ENCODE peak calls at places on chromosomes 16 and 17, in eight cellular contexts. One of them, this sample, is unnamed.

GRCh38 chr16:78535098-78535497 is 435.6 kb downstream of the WWOX start:
- DNase-seq in GM04503: no peak
- DNase-seq in T-cell: no peak
- DNase-seq in anterior cingulate cortex: no peak
- DNase-seq in HTR-8/SVneo: no peak
- DNase-seq in tibial nerve: no peak
- DNase-seq in stimulated activated CD4-positive, alpha-beta T cell treated with anti-CD3 and anti-CD28 coated beads, TNF-alpha, amount 100 ng/mL, for 1 hour: no peak
- DNase-seq in iPS-NIHi11: no peak
- DNase-seq in this sample: no peak

GRCh38 chr16:57077714-57078113 is 14.7 kb upstream of the CPNE2 start:
- DNase-seq in GM04503: no peak
- DNase-seq in T-cell: no peak
- DNase-seq in anterior cingulate cortex: no peak
- DNase-seq in HTR-8/SVneo: no peak
- DNase-seq in tibial nerve: no peak
- DNase-seq in stimulated activated CD4-positive, alpha-beta T cell treated with anti-CD3 and anti-CD28 coated beads, TNF-alpha, amount 100 ng/mL, for 1 hour: no peak
- DNase-seq in iPS-NIHi11: no peak
- DNase-seq in this sample: no peak

GRCh38 chr16:53084141-53084541 is 29.4 kb downstream of the CHD9 start:
- DNase-seq in GM04503: no peak
- DNase-seq in T-cell: no peak
- DNase-seq in anterior cingulate cortex: no peak
- DNase-seq in HTR-8/SVneo: no peak
- DNase-seq in tibial nerve: no peak
- DNase-seq in stimulated activated CD4-positive, alpha-beta T cell treated with anti-CD3 and anti-CD28 coated beads, TNF-alpha, amount 100 ng/mL, for 1 hour: no peak
- DNase-seq in iPS-NIHi11: no peak
- DNase-seq in this sample: no peak

GRCh38 chr17:78956254-78956653 is 23.5 kb downstream of the LGALS3BP start:
- DNase-seq in GM04503: no peak
- DNase-seq in T-cell: no peak
- DNase-seq in anterior cingulate cortex: no peak
- DNase-seq in HTR-8/SVneo: no peak
- DNase-seq in tibial nerve: no peak
- DNase-seq in stimulated activated CD4-positive, alpha-beta T cell treated with anti-CD3 and anti-CD28 coated beads, TNF-alpha, amount 100 ng/mL, for 1 hour: no peak
- DNase-seq in iPS-NIHi11: no peak
- DNase-seq in this sample: no peak

GRCh38 chr16:83954577-83955016 is 1.6 kb downstream of the OSGIN1 start:
- DNase-seq in GM04503: peak
- DNase-seq in T-cell: no peak
- DNase-seq in anterior cingulate cortex: no peak
- DNase-seq in HTR-8/SVneo: peak
- DNase-seq in tibial nerve: peak
- DNase-seq in stimulated activated CD4-positive, alpha-beta T cell treated with anti-CD3 and anti-CD28 coated beads, TNF-alpha, amount 100 ng/mL, for 1 hour: no peak
- DNase-seq in iPS-NIHi11: no peak
- DNase-seq in this sample: peak

GRCh38 chr17:83099570-83100181 is 20.3 kb downstream of the METRNL start:
- DNase-seq in GM04503: no peak
- DNase-seq in T-cell: no peak
- DNase-seq in anterior cingulate cortex: no peak
- DNase-seq in HTR-8/SVneo: no peak
- DNase-seq in tibial nerve: no peak
- DNase-seq in stimulated activated CD4-positive, alpha-beta T cell treated with anti-CD3 and anti-CD28 coated beads, TNF-alpha, amount 100 ng/mL, for 1 hour: no peak
- DNase-seq in iPS-NIHi11: no peak
- DNase-seq in this sample: no peak

GRCh38 chr16:29126057-29126494 is 141.2 kb downstream of the LAT start:
- DNase-seq in GM04503: no peak
- DNase-seq in T-cell: no peak
- DNase-seq in anterior cingulate cortex: no peak
- DNase-seq in HTR-8/SVneo: no peak
- DNase-seq in tibial nerve: no peak
- DNase-seq in stimulated activated CD4-positive, alpha-beta T cell treated with anti-CD3 and anti-CD28 coated beads, TNF-alpha, amount 100 ng/mL, for 1 hour: no peak
- DNase-seq in iPS-NIHi11: no peak
- DNase-seq in this sample: no peak

GRCh38 chr17:40921026-40921425 is 16.4 kb downstream of the KRT23 start:
- DNase-seq in GM04503: no peak
- DNase-seq in T-cell: no peak
- DNase-seq in anterior cingulate cortex: no peak
- DNase-seq in HTR-8/SVneo: no peak
- DNase-seq in tibial nerve: no peak
- DNase-seq in stimulated activated CD4-positive, alpha-beta T cell treated with anti-CD3 and anti-CD28 coated beads, TNF-alpha, amount 100 ng/mL, for 1 hour: no peak
- DNase-seq in iPS-NIHi11: no peak
- DNase-seq in this sample: no peak

GRCh38 chr16:630024-630814 is 566 bp upstream of the WFIKKN1 start:
- DNase-seq in GM04503: no peak
- DNase-seq in T-cell: no peak
- DNase-seq in anterior cingulate cortex: no peak
- DNase-seq in HTR-8/SVneo: no peak
- DNase-seq in tibial nerve: no peak
- DNase-seq in stimulated activated CD4-positive, alpha-beta T cell treated with anti-CD3 and anti-CD28 coated beads, TNF-alpha, amount 100 ng/mL, for 1 hour: no peak
- DNase-seq in iPS-NIHi11: peak
- DNase-seq in this sample: no peak

GRCh38 chr17:8890671-8891070 is 23.2 kb upstream of the PIK3R6 start:
- DNase-seq in GM04503: no peak
- DNase-seq in T-cell: no peak
- DNase-seq in anterior cingulate cortex: no peak
- DNase-seq in HTR-8/SVneo: no peak
- DNase-seq in tibial nerve: no peak
- DNase-seq in stimulated activated CD4-positive, alpha-beta T cell treated with anti-CD3 and anti-CD28 coated beads, TNF-alpha, amount 100 ng/mL, for 1 hour: no peak
- DNase-seq in iPS-NIHi11: no peak
- DNase-seq in this sample: no peak

GRCh38 chr17:7548585-7549400 is at the start of gene TNFSF12:
- DNase-seq in GM04503: no peak
- DNase-seq in T-cell: peak
- DNase-seq in anterior cingulate cortex: peak
- DNase-seq in HTR-8/SVneo: no peak
- DNase-seq in tibial nerve: peak
- DNase-seq in stimulated activated CD4-positive, alpha-beta T cell treated with anti-CD3 and anti-CD28 coated beads, TNF-alpha, amount 100 ng/mL, for 1 hour: no peak
- DNase-seq in iPS-NIHi11: peak
- DNase-seq in this sample: peak

GRCh38 chr16:12231666-12232065 is 255.1 kb downstream of the SNX29 start:
- DNase-seq in GM04503: peak
- DNase-seq in T-cell: no peak
- DNase-seq in anterior cingulate cortex: no peak
- DNase-seq in HTR-8/SVneo: no peak
- DNase-seq in tibial nerve: no peak
- DNase-seq in stimulated activated CD4-positive, alpha-beta T cell treated with anti-CD3 and anti-CD28 coated beads, TNF-alpha, amount 100 ng/mL, for 1 hour: no peak
- DNase-seq in iPS-NIHi11: no peak
- DNase-seq in this sample: no peak

GRCh38 chr17:74431568-74432483 is at the start of gene GPRC5C:
- DNase-seq in GM04503: no peak
- DNase-seq in T-cell: peak
- DNase-seq in anterior cingulate cortex: peak
- DNase-seq in HTR-8/SVneo: peak
- DNase-seq in tibial nerve: peak
- DNase-seq in stimulated activated CD4-positive, alpha-beta T cell treated with anti-CD3 and anti-CD28 coated beads, TNF-alpha, amount 100 ng/mL, for 1 hour: peak
- DNase-seq in iPS-NIHi11: peak
- DNase-seq in this sample: no peak

GRCh38 chr16:30382398-30383015 is at the start of gene SEPTIN1:
- DNase-seq in GM04503: no peak
- DNase-seq in T-cell: peak
- DNase-seq in anterior cingulate cortex: no peak
- DNase-seq in HTR-8/SVneo: no peak
- DNase-seq in tibial nerve: no peak
- DNase-seq in stimulated activated CD4-positive, alpha-beta T cell treated with anti-CD3 and anti-CD28 coated beads, TNF-alpha, amount 100 ng/mL, for 1 hour: peak
- DNase-seq in iPS-NIHi11: no peak
- DNase-seq in this sample: no peak

GRCh38 chr17:17411692-17412091 is 65.1 kb upstream of the MED9 start:
- DNase-seq in GM04503: peak
- DNase-seq in T-cell: no peak
- DNase-seq in anterior cingulate cortex: no peak
- DNase-seq in HTR-8/SVneo: no peak
- DNase-seq in tibial nerve: no peak
- DNase-seq in stimulated activated CD4-positive, alpha-beta T cell treated with anti-CD3 and anti-CD28 coated beads, TNF-alpha, amount 100 ng/mL, for 1 hour: no peak
- DNase-seq in iPS-NIHi11: no peak
- DNase-seq in this sample: no peak

GRCh38 chr17:62761884-62762283 is 46.2 kb downstream of the MARCHF10 start:
- DNase-seq in GM04503: no peak
- DNase-seq in T-cell: no peak
- DNase-seq in anterior cingulate cortex: no peak
- DNase-seq in HTR-8/SVneo: no peak
- DNase-seq in tibial nerve: no peak
- DNase-seq in stimulated activated CD4-positive, alpha-beta T cell treated with anti-CD3 and anti-CD28 coated beads, TNF-alpha, amount 100 ng/mL, for 1 hour: no peak
- DNase-seq in iPS-NIHi11: peak
- DNase-seq in this sample: peak

GRCh38 chr16:75087040-75087979 is 29.3 kb downstream of the LDHD start:
- DNase-seq in GM04503: no peak
- DNase-seq in T-cell: no peak
- DNase-seq in anterior cingulate cortex: no peak
- DNase-seq in HTR-8/SVneo: peak
- DNase-seq in tibial nerve: no peak
- DNase-seq in stimulated activated CD4-positive, alpha-beta T cell treated with anti-CD3 and anti-CD28 coated beads, TNF-alpha, amount 100 ng/mL, for 1 hour: no peak
- DNase-seq in iPS-NIHi11: no peak
- DNase-seq in this sample: no peak

GRCh38 chr17:4497101-4497824 is 1.4 kb upstream of the SPNS2 start:
- DNase-seq in GM04503: no peak
- DNase-seq in T-cell: no peak
- DNase-seq in anterior cingulate cortex: peak
- DNase-seq in HTR-8/SVneo: peak
- DNase-seq in tibial nerve: no peak
- DNase-seq in stimulated activated CD4-positive, alpha-beta T cell treated with anti-CD3 and anti-CD28 coated beads, TNF-alpha, amount 100 ng/mL, for 1 hour: no peak
- DNase-seq in iPS-NIHi11: no peak
- DNase-seq in this sample: peak

GRCh38 chr17:77312786-77313599 is 172.2 kb downstream of the SEC14L1 start:
- DNase-seq in GM04503: peak
- DNase-seq in T-cell: no peak
- DNase-seq in anterior cingulate cortex: peak
- DNase-seq in HTR-8/SVneo: no peak
- DNase-seq in tibial nerve: peak
- DNase-seq in stimulated activated CD4-positive, alpha-beta T cell treated with anti-CD3 and anti-CD28 coated beads, TNF-alpha, amount 100 ng/mL, for 1 hour: no peak
- DNase-seq in iPS-NIHi11: no peak
- DNase-seq in this sample: peak

GRCh38 chr16:49617016-49617569 is 238.8 kb downstream of the ZNF423 start:
- DNase-seq in GM04503: no peak
- DNase-seq in T-cell: no peak
- DNase-seq in anterior cingulate cortex: no peak
- DNase-seq in HTR-8/SVneo: no peak
- DNase-seq in tibial nerve: no peak
- DNase-seq in stimulated activated CD4-positive, alpha-beta T cell treated with anti-CD3 and anti-CD28 coated beads, TNF-alpha, amount 100 ng/mL, for 1 hour: no peak
- DNase-seq in iPS-NIHi11: no peak
- DNase-seq in this sample: no peak

GRCh38 chr16:73878616-73879015 is 418.0 kb upstream of the PSMD7 start:
- DNase-seq in GM04503: peak
- DNase-seq in T-cell: no peak
- DNase-seq in anterior cingulate cortex: no peak
- DNase-seq in HTR-8/SVneo: peak
- DNase-seq in tibial nerve: no peak
- DNase-seq in stimulated activated CD4-positive, alpha-beta T cell treated with anti-CD3 and anti-CD28 coated beads, TNF-alpha, amount 100 ng/mL, for 1 hour: no peak
- DNase-seq in iPS-NIHi11: peak
- DNase-seq in this sample: no peak